ENCODE peak calls at places on chromosomes 13 and 19, in six cellular contexts. C is A549, S is IMR-90, F is HepG2, M is GM12878, H is SK-N-SH. I is an unnamed sample.

GRCh38 chr19:54708781-54709180 is 15.5 kb upstream of the KIR3DL3 start:
- DNase-seq in C (no peak), S (no peak), F (no peak), M (no peak), H (no peak), I (no peak)

GRCh38 chr19:29479941-29480340 is 45.9 kb upstream of the VSTM2B start:
- DNase-seq in C (no peak), S (no peak), F (no peak), M (no peak), H (no peak), I (no peak)

GRCh38 chr13:110331362-110331761 is 24.3 kb downstream of the COL4A2 start:
- DNase-seq in C (no peak), S (peak), F (no peak), M (no peak), H (no peak), I (no peak)

GRCh38 chr19:35040826-35041547 is 534 bp upstream of the HPN start:
- DNase-seq in C (no peak), S (no peak), F (peak), M (no peak), H (no peak), I (peak)

GRCh38 chr19:47542030-47542475 is 27.2 kb upstream of the NAPA start:
- DNase-seq in C (no peak), S (peak), F (no peak), M (no peak), H (peak), I (no peak)

GRCh38 chr13:31199849-31200635 is at the start of gene B3GLCT:
- DNase-seq in C (peak), S (peak), F (peak), M (no peak), H (peak), I (peak)

GRCh38 chr19:1813197-1813836 is 1.2 kb upstream of the ATP8B3 start:
- DNase-seq in C (no peak), S (no peak), F (no peak), M (no peak), H (no peak), I (no peak)

GRCh38 chr13:50691682-50692263 is 151.7 kb downstream of the DLEU7 start:
- DNase-seq in C (no peak), S (no peak), F (no peak), M (no peak), H (peak), I (no peak)

GRCh38 chr19:55041627-55042343 is 3.7 kb upstream of the GP6 start:
- DNase-seq in C (no peak), S (no peak), F (no peak), M (no peak), H (no peak), I (peak)

GRCh38 chr19:43672061-43672679 is 2.2 kb upstream of the PLAUR start:
- DNase-seq in C (no peak), S (no peak), F (no peak), M (no peak), H (no peak), I (no peak)

GRCh38 chr19:46916971-46917370 is 56.2 kb downstream of the ARHGAP35 start:
- DNase-seq in C (no peak), S (no peak), F (no peak), M (peak), H (no peak), I (no peak)

GRCh38 chr19:13670846-13671245 is 93.5 kb upstream of the MRI1 start:
- DNase-seq in C (no peak), S (no peak), F (no peak), M (no peak), H (no peak), I (no peak)

GRCh38 chr19:18417250-18418033 is 1.8 kb upstream of the SSBP4 start:
- DNase-seq in C (no peak), S (peak), F (peak), M (no peak), H (peak), I (peak)

GRCh38 chr13:64725492-64725891 is 2504.6 kb downstream of the PCDH9 start:
- DNase-seq in C (no peak), S (no peak), F (peak), M (no peak), H (no peak), I (no peak)

GRCh38 chr13:34345601-34345939 is 527.6 kb downstream of the RFC3 start:
- DNase-seq in C (no peak), S (no peak), F (no peak), M (no peak), H (no peak), I (no peak)

GRCh38 chr13:110610955-110611595 is 4.3 kb upstream of the NAXD start:
- DNase-seq in C (no peak), S (peak), F (no peak), M (peak), H (no peak), I (no peak)

GRCh38 chr19:28864577-28865042 is 348.3 kb downstream of the UQCRFS1 start:
- DNase-seq in C (no peak), S (peak), F (no peak), M (no peak), H (no peak), I (no peak)

GRCh38 chr13:24500977-24501376 is 11.6 kb downstream of the PARP4 start:
- DNase-seq in C (no peak), S (peak), F (no peak), M (no peak), H (no peak), I (peak)

GRCh38 chr19:28428644-28429348 is 784.2 kb downstream of the UQCRFS1 start:
- DNase-seq in C (no peak), S (no peak), F (no peak), M (no peak), H (no peak), I (no peak)

GRCh38 chr13:93244918-93245280 is 18.3 kb downstream of the GPC6 start:
- DNase-seq in C (no peak), S (peak), F (no peak), M (no peak), H (no peak), I (no peak)

GRCh38 chr13:98575009-98575866 is 1.7 kb downstream of the STK24 start:
- DNase-seq in C (no peak), S (no peak), F (no peak), M (no peak), H (no peak), I (peak)

GRCh38 chr13:36124236-36124822 is 6.9 kb downstream of the DCLK1 start:
- DNase-seq in C (no peak), S (peak), F (no peak), M (no peak), H (no peak), I (no peak)

GRCh38 chr13:35057858-35058257 is 115.8 kb downstream of the NBEA start:
- DNase-seq in C (no peak), S (no peak), F (no peak), M (no peak), H (no peak), I (no peak)

GRCh38 chr19:30222428-30222873 is 149.7 kb upstream of the ZNF536 start:
- DNase-seq in C (peak), S (no peak), F (no peak), M (no peak), H (peak), I (peak)

GRCh38 chr13:74406439-74406838 is 272.2 kb upstream of the KLF12 start:
- DNase-seq in C (no peak), S (no peak), F (no peak), M (no peak), H (no peak), I (no peak)

GRCh38 chr13:103953859-103954258 is 887.6 kb upstream of the SLC10A2 start:
- DNase-seq in C (no peak), S (no peak), F (no peak), M (no peak), H (no peak), I (no peak)

GRCh38 chr19:28999733-29000433 is 213.1 kb downstream of the UQCRFS1 start:
- DNase-seq in C (no peak), S (no peak), F (no peak), M (no peak), H (no peak), I (no peak)

GRCh38 chr13:38641164-38641948 is 45.5 kb upstream of the FREM2 start:
- DNase-seq in C (no peak), S (no peak), F (no peak), M (no peak), H (peak), I (no peak)

GRCh38 chr13:73090116-73090811 is 31.5 kb downstream of the KLF5 start:
- DNase-seq in C (peak), S (peak), F (peak), M (no peak), H (no peak), I (peak)

GRCh38 chr19:28701491-28701890 is 511.5 kb downstream of the UQCRFS1 start:
- DNase-seq in C (no peak), S (no peak), F (no peak), M (no peak), H (no peak), I (no peak)

GRCh38 chr13:110616103-110617101 is 1.1 kb downstream of the NAXD start:
- DNase-seq in C (peak), S (peak), F (peak), M (no peak), H (peak), I (peak)

GRCh38 chr19:38506723-38507550 is 73.4 kb downstream of the RYR1 start:
- DNase-seq in C (peak), S (no peak), F (peak), M (peak), H (peak), I (peak)

GRCh38 chr19:39498262-39499081 is at the start of gene DLL3:
- DNase-seq in C (no peak), S (peak), F (no peak), M (no peak), H (peak), I (peak)

GRCh38 chr13:98039964-98040363 is 86.5 kb downstream of the IPO5 start:
- DNase-seq in C (no peak), S (no peak), F (no peak), M (no peak), H (no peak), I (no peak)

GRCh38 chr13:106041445-106041844 is 494.0 kb downstream of the EFNB2 start:
- DNase-seq in C (no peak), S (no peak), F (no peak), M (no peak), H (no peak), I (no peak)

GRCh38 chr19:2047449-2048103 is 3.5 kb downstream of the MKNK2 start:
- DNase-seq in C (peak), S (no peak), F (no peak), M (no peak), H (no peak), I (no peak)

GRCh38 chr19:29843180-29844051 is 31.6 kb downstream of the CCNE1 start:
- DNase-seq in C (no peak), S (no peak), F (no peak), M (no peak), H (no peak), I (peak)

GRCh38 chr19:4971424-4971793 is 2.5 kb downstream of the KDM4B start:
- DNase-seq in C (no peak), S (no peak), F (peak), M (no peak), H (peak), I (peak)
- TF ChIP-seq SMC3 in C (no peak), S (no peak), F (no peak), M (no peak), H (no peak), I (no peak)

GRCh38 chr13:23180711-23181110 is at the start of gene SGCG:
- DNase-seq in C (no peak), S (no peak), F (no peak), M (no peak), H (no peak), I (no peak)

GRCh38 chr13:23175920-23176319 is 4.9 kb upstream of the SGCG start:
- DNase-seq in C (no peak), S (peak), F (no peak), M (no peak), H (no peak), I (no peak)
- TF ChIP-seq SMC3 in C (no peak), S (peak), F (no peak), M (no peak), H (no peak), I (no peak)

GRCh38 chr19:3322199-3322978 is 44.0 kb upstream of the NFIC start:
- DNase-seq in C (no peak), S (no peak), F (no peak), M (no peak), H (no peak), I (no peak)

GRCh38 chr19:3325451-3325850 is 40.9 kb upstream of the NFIC start:
- DNase-seq in C (no peak), S (no peak), F (no peak), M (no peak), H (no peak), I (no peak)

GRCh38 chr19:3323704-3324103 is 42.7 kb upstream of the NFIC start:
- DNase-seq in C (no peak), S (no peak), F (no peak), M (no peak), H (no peak), I (no peak)

GRCh38 chr19:3323026-3323425 is 43.4 kb upstream of the NFIC start:
- DNase-seq in C (no peak), S (no peak), F (no peak), M (no peak), H (no peak), I (no peak)

DNA sequence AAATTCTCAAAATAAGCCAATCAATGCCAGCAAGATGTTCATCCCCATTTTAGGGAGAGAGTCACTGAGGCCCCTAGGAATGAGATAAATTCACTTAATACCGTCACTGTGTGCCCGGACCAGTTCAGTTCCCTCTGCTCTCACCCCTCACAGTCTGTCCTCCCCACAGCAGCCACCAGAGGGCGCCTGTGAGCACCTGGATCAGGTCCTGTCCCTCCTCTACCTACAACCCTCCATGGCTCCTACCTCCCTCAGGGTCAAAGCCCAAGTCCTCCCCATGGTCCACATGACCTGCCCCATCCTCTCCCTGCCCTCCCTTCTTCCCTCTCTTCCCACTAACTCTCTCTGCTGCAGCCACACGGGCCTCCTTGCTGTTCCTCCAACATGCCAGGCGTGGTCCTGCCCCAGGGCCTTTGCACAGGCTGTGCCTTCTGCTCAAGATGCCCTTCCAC is 42.0 kb upstream of the NFIC start:
- DNase-seq in C (no peak), S (no peak), F (peak), M (no peak), H (peak), I (peak)
- TF ChIP-seq SMC3 in C (peak), S (peak), F (peak), M (peak), H (peak), I (peak)

DNA sequence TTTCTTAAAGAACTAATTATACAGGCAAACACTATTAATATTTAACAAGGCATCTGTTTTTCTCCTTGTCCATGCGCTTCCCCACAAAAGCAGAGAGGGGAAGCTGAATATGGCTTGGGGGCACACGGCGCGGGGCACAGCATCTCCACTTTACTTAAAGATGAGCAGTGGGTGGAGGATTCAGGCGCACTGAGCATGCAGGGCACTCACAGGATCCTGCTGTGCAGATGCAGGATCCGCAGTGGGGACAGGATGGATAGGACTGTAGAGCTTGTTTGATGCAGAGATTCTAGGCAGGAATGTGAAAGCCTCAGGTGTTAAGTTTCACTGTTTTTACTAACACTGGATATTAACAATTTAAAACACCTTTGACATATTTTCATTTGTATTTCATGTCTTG is 43.3 kb downstream of the ATP11A start:
- DNase-seq in C (no peak), S (no peak), F (no peak), M (no peak), H (peak), I (no peak)
- TF ChIP-seq SMC3 in C (no peak), S (no peak), F (no peak), M (no peak), H (no peak), I (no peak)

GRCh38 chr19:20422616-20423205 is 142.9 kb downstream of the ZNF737 start:
- DNase-seq in C (no peak), S (no peak), F (no peak), M (no peak), H (no peak), I (no peak)
- TF ChIP-seq SMC3 in C (no peak), S (no peak), F (no peak), M (no peak), H (no peak), I (no peak)

GRCh38 chr13:95404141-95404882 is 103.1 kb upstream of the ABCC4 start:
- DNase-seq in C (peak), S (peak), F (peak), M (peak), H (peak), I (peak)
- TF ChIP-seq SMC3 in C (peak), S (peak), F (peak), M (peak), H (peak), I (peak)

I was measured in K562.